ENCODE peak calls at places on chromosomes 3 and 15, in five cellular contexts. R, W, N, U and B are unnamed samples. For H3K27me3, the result is how much of the 10 kb centered on the place peaks cover.

GRCh38 chr3:23807161-23808015 is 1.6 kb downstream of the UBE2E1 start:
- DNase-seq in R (peak), W (peak), N (no peak), U (peak), B (no peak)

GRCh38 chr3:172859035-172859434 is 108.5 kb downstream of the ECT2 start:
- DNase-seq in R (no peak), W (no peak), N (no peak), U (no peak), B (no peak)

GRCh38 chr3:16055606-16056209 is 118.8 kb upstream of the GALNT15 start:
- DNase-seq in R (no peak), W (no peak), N (no peak), U (peak), B (no peak)

GRCh38 chr3:71973337-71974030 is 188.5 kb upstream of the PROK2 start:
- DNase-seq in R (no peak), W (peak), N (no peak), U (no peak), B (no peak)

GRCh38 chr3:155553800-155554199 is 191.1 kb downstream of the PLCH1 start:
- DNase-seq in R (no peak), W (no peak), N (no peak), U (no peak), B (no peak)

GRCh38 chr3:141738636-141739363 is 702 bp downstream of the RNF7 start:
- DNase-seq in R (peak), W (no peak), N (no peak), U (peak), B (no peak)

GRCh38 chr3:59321881-59322540 is 272.2 kb upstream of the CFAP20DC start:
- DNase-seq in R (no peak), W (no peak), N (no peak), U (no peak), B (no peak)

GRCh38 chr15:72784233-72784876 is 797 bp upstream of the ADPGK start:
- DNase-seq in R (peak), W (peak), N (no peak), U (peak), B (peak)

GRCh38 chr3:49906004-49906860 is 2.6 kb upstream of the MST1R start:
- DNase-seq in R (peak), W (no peak), N (peak), U (peak), B (peak)

GRCh38 chr3:149215474-149215873 is 6.2 kb downstream of the CP start:
- DNase-seq in R (peak), W (no peak), N (no peak), U (peak), B (no peak)

GRCh38 chr3:168266335-168266734 is 170.6 kb upstream of the GOLIM4 start:
- DNase-seq in R (no peak), W (no peak), N (no peak), U (no peak), B (no peak)

GRCh38 chr3:10806001-10806400 is 10.0 kb upstream of the SLC6A11 start:
- DNase-seq in R (no peak), W (no peak), N (no peak), U (no peak), B (no peak)

GRCh38 chr3:127104586-127104985 is 88.3 kb upstream of the PRR23E start:
- DNase-seq in R (no peak), W (no peak), N (peak), U (no peak), B (no peak)

GRCh38 chr15:92599394-92599970 is 56.1 kb downstream of the FAM174B start:
- DNase-seq in R (peak), W (no peak), N (no peak), U (peak), B (no peak)

GRCh38 chr15:61890106-61890505 is 170.1 kb downstream of the VPS13C start:
- DNase-seq in R (peak), W (no peak), N (no peak), U (no peak), B (no peak)

GRCh38 chr15:28128036-28128435 is 28.9 kb upstream of the OCA2 start:
- DNase-seq in R (no peak), W (peak), N (peak), U (no peak), B (no peak)

GRCh38 chr3:127792664-127793292 is 29.5 kb downstream of the MGLL start:
- DNase-seq in R (peak), W (no peak), N (no peak), U (peak), B (no peak)

GRCh38 chr3:125322917-125323316 is 52.2 kb downstream of the ZNF148 start:
- DNase-seq in R (no peak), W (no peak), N (no peak), U (no peak), B (no peak)

GRCh38 chr15:66573348-66573718 is 7.5 kb upstream of the LCTL start:
- DNase-seq in R (no peak), W (no peak), N (peak), U (no peak), B (no peak)

GRCh38 chr3:194686816-194687637 is 1.3 kb downstream of the FAM43A start:
- DNase-seq in R (peak), W (peak), N (peak), U (peak), B (peak)

GRCh38 chr3:17935217-17935616 is 192.8 kb upstream of the TBC1D5 start:
- DNase-seq in R (peak), W (no peak), N (no peak), U (peak), B (no peak)

GRCh38 chr3:119703900-119704531 is 1.2 kb downstream of the CFAP91 start:
- DNase-seq in R (no peak), W (no peak), N (no peak), U (no peak), B (no peak)

GRCh38 chr15:54659668-54660067 is 537.1 kb downstream of the RSL24D1 start:
- DNase-seq in R (no peak), W (no peak), N (no peak), U (no peak), B (no peak)

GRCh38 chr15:32843211-32843907 is 125.6 kb downstream of the GREM1 start:
- DNase-seq in R (no peak), W (no peak), N (no peak), U (no peak), B (no peak)

GRCh38 chr3:100815583-100815982 is 106.3 kb downstream of the TFG start:
- DNase-seq in R (no peak), W (no peak), N (no peak), U (no peak), B (no peak)

GRCh38 chr3:197541756-197542539 is 13.8 kb downstream of the BDH1 start:
- DNase-seq in R (peak), W (peak), N (peak), U (peak), B (no peak)
- H3K4me3 ChIP-seq in R (no peak), W (no peak), N (peak), U (no peak), B (no peak)

GRCh38 chr15:60551781-60552161 is 72.8 kb upstream of the ICE2 start:
- DNase-seq in R (no peak), W (no peak), N (no peak), U (no peak), B (no peak)
- H3K27me3 ChIP-seq in R (under half), W (under half), N (under half), U (under half), B (under half)

DNA sequence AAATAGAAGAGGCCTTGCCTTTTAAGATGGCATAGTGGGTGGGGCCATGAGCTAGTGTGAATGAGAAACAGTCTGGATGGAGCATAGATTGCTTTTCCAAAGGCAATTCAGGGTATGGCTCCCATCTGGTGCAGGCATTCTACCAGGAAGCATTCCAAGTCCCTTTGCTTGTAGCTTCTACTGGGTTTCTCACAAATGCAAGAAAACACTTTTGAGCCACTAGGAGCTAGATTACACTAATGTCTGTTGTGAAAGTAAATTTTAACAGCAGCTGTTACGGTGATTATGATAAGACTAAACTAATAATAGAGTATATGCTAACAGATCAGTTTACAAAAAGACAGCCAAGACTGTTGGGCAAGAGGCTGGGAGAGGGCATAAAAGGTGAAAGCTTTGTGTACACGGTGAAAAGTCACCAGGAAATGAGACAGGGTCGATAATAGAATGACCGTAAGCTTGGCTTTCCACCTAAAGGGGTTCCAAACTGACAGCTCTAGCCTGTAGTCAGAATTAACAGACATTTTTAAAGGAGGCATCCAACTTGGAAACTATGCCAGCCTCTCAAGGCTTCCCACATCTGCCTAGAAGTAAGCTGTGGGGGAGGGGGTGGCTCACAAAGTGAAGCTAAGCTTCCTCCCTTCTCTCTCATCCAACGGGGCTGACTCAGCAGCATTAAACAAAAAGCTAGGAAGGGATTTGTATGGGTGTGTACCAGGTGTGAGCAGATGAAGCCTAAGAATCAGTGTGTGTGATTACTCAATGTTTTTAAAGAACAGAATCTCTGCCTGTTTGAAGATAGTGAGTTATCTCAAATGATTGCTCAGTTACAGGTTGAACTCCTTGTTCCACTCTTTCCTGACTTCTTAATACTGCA is 61.1 kb upstream of the GPD1L start:
- DNase-seq in R (peak), W (peak), N (peak), U (peak), B (no peak)
- H3K4me3 ChIP-seq in R (no peak), W (no peak), N (peak), U (no peak), B (no peak)

DNA sequence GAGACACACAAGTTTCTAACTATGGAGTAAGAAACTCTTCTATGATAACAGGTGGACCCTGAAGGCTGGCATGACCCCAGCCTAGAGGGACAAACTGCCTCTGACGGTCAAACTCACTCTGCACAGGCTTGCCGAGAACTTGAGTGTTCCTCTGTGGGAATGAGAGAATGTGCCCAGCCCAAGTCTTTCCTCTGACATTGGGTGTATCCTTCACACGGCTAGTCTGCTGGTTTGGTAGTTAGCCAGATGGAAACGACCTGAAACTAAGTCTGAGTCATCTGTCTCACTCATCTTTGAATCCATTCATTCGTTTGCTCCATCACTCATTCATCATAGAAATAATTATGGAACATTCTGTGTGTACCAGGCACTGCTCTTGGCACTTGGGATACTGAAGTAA is 198.4 kb downstream of the ATP10A start:
- DNase-seq in R (no peak), W (no peak), N (no peak), U (no peak), B (no peak)
- H3K27me3 ChIP-seq in R (under half), W (under half), N (under half), U (under half), B (under half)

GRCh38 chr15:70259030-70259424 is 161.3 kb upstream of the TLE3 start:
- DNase-seq in R (peak), W (peak), N (no peak), U (peak), B (peak)
- H3K4me3 ChIP-seq in R (no peak), W (no peak), N (no peak), U (no peak), B (peak)

GRCh38 chr3:147377412-147378185 is 28.7 kb downstream of the ZIC4 start:
- DNase-seq in R (no peak), W (no peak), N (peak), U (no peak), B (no peak)
- H3K27me3 ChIP-seq in R (half or more), W (half or more), N (half or more), U (under half), B (under half)

GRCh38 chr15:98728107-98728810 is 79.9 kb downstream of the IGF1R start:
- DNase-seq in R (no peak), W (no peak), N (peak), U (no peak), B (no peak)
- H3K4me3 ChIP-seq in R (no peak), W (no peak), N (no peak), U (no peak), B (no peak)